ENCODE peak calls at places on chromosomes 4 and X, in seven cellular contexts. H is glutamatergic neuron; P is heart left ventricle; Q is activated naive CD4-positive, alpha-beta T cell; T is occipital lobe; K is germinal center; R is right cardiac atrium. C is an unnamed sample.

GRCh38 chrX:132532955-132533354 is 44.1 kb upstream of the MBNL3 start:
- DNase-seq in H (no peak), P (no peak), Q (no peak), T (no peak), K (no peak), R (no peak), C (no peak)

GRCh38 chrX:33725556-33726232 is 406.4 kb downstream of the FAM47A start:
- DNase-seq in H (no peak), P (no peak), Q (no peak), T (no peak), K (no peak), R (peak), C (no peak)

GRCh38 chr4:88989990-88990389 is 67.0 kb downstream of the FAM13A start:
- DNase-seq in H (no peak), P (no peak), Q (no peak), T (no peak), K (no peak), R (no peak), C (no peak)

GRCh38 chr4:121943941-121944340 is 7.9 kb downstream of the TRPC3 start:
- DNase-seq in H (peak), P (no peak), Q (no peak), T (no peak), K (peak), R (no peak), C (no peak)

GRCh38 chrX:115367956-115368355 is 78.4 kb downstream of the LUZP4 start:
- DNase-seq in H (no peak), P (no peak), Q (no peak), T (no peak), K (no peak), R (no peak), C (no peak)

GRCh38 chrX:122269243-122269781 is 914.8 kb upstream of the GRIA3 start:
- DNase-seq in H (no peak), P (no peak), Q (no peak), T (no peak), K (no peak), R (no peak), C (no peak)

GRCh38 chr4:151993521-151993920 is 232.7 kb upstream of the GATB start:
- DNase-seq in H (no peak), P (no peak), Q (no peak), T (no peak), K (no peak), R (no peak), C (no peak)

GRCh38 chrX:20664774-20665173 is 398.1 kb upstream of the RPS6KA3 start:
- DNase-seq in H (no peak), P (no peak), Q (no peak), T (peak), K (no peak), R (no peak), C (no peak)

GRCh38 chr4:105139646-105140045 is 7.0 kb upstream of the TET2 start:
- DNase-seq in H (no peak), P (no peak), Q (no peak), T (no peak), K (no peak), R (no peak), C (no peak)

GRCh38 chrX:133290076-133290475 is 71.9 kb upstream of the TFDP3 start:
- DNase-seq in H (no peak), P (no peak), Q (no peak), T (no peak), K (no peak), R (no peak), C (no peak)

GRCh38 chr4:14399919-14400706 is 602.2 kb upstream of the CPEB2 start:
- DNase-seq in H (no peak), P (no peak), Q (no peak), T (no peak), K (no peak), R (no peak), C (no peak)

GRCh38 chrX:10109695-10110094 is 47.1 kb upstream of the CLCN4 start:
- DNase-seq in H (no peak), P (peak), Q (no peak), T (peak), K (no peak), R (peak), C (no peak)

GRCh38 chr4:7674706-7675105 is 240.0 kb upstream of the PSAPL1 start:
- DNase-seq in H (peak), P (no peak), Q (no peak), T (no peak), K (no peak), R (no peak), C (no peak)

GRCh38 chrX:123291623-123292022 is 107.5 kb downstream of the GRIA3 start:
- DNase-seq in H (no peak), P (no peak), Q (no peak), T (no peak), K (no peak), R (no peak), C (no peak)

GRCh38 chr4:124199755-124200154 is 512.8 kb downstream of the ANKRD50 start:
- DNase-seq in H (no peak), P (no peak), Q (no peak), T (no peak), K (no peak), R (no peak), C (no peak)

C was measured in activated CD4-positive, alpha-beta T cell treated with anti-CD3 and anti-CD28 coated beads, Interleukin-2, amount 50 U/mL, for 4 hours.